ENCODE peak calls at places on chromosomes 3 and 15, in seven cellular contexts. C is SJSA1; H is astrocyte of the spinal cord; F is GM23338; R is activated naive CD8-positive, alpha-beta T cell treated with anti-CD3 and anti-CD28 coated beads, Interleukin-2, amount 50 U/mL, for 24 hours; W is stimulated activated CD4-positive, alpha-beta T cell treated with anti-CD3 and anti-CD28 coated beads, Interleukin-15, amount 100 ng/mL, for 1 hour; L is activated CD8-positive, alpha-beta memory T cell treated with anti-CD3 and anti-CD28 coated beads, Interleukin-2, amount 10 ng/mL, durations not matched to agents 7 days and 5 days. K is an unnamed sample.

GRCh38 chr3:49813497-49814174 is at the start of gene UBA7:
- DNase-seq in L (peak), C (peak), W (no peak), R (peak), H (peak), F (no peak), K (no peak)

GRCh38 chr3:185362850-185363661 is at the start of gene MAP3K13:
- DNase-seq in C (peak), F (peak), L (peak), R (peak), W (no peak), H (peak), K (peak)

GRCh38 chr3:52433328-52434060 is 11.4 kb downstream of the SEMA3G start:
- DNase-seq in H (no peak), F (no peak), C (no peak), L (no peak), R (no peak), W (no peak), K (no peak)

GRCh38 chr3:7546219-7546618 is 685.3 kb downstream of the GRM7 start:
- DNase-seq in R (no peak), W (no peak), L (no peak), F (no peak), H (peak), C (no peak), K (no peak)

GRCh38 chr3:4097801-4098200 is 205.4 kb upstream of the SETMAR start:
- DNase-seq in C (no peak), W (no peak), L (no peak), H (no peak), R (no peak), F (no peak), K (no peak)

GRCh38 chr3:187743195-187744141 is 1.8 kb downstream of the BCL6 start:
- DNase-seq in H (peak), L (peak), W (peak), R (peak), F (peak), C (peak), K (no peak)

GRCh38 chr15:90201150-90201943 is at the start of gene SEMA4B:
- DNase-seq in C (peak), H (peak), L (peak), W (peak), R (peak), F (peak), K (peak)

GRCh38 chr3:158847466-158847849 is 45.6 kb downstream of the MFSD1 start:
- DNase-seq in W (no peak), R (no peak), F (no peak), L (no peak), C (no peak), H (no peak), K (no peak)

GRCh38 chr3:144362126-144362525 is 390.5 kb downstream of the DIPK2A start:
- DNase-seq in H (peak), W (no peak), C (no peak), F (no peak), R (no peak), L (no peak), K (no peak)

GRCh38 chr3:157529751-157530150 is 26.5 kb upstream of the VEPH1 start:
- DNase-seq in L (no peak), F (no peak), R (no peak), W (no peak), H (no peak), C (no peak), K (no peak)

GRCh38 chr3:13087320-13087985 is 14.2 kb upstream of the IQSEC1 start:
- DNase-seq in F (no peak), H (no peak), C (no peak), W (no peak), R (no peak), L (no peak), K (no peak)